ENCODE peak calls at places on chromosomes 1 and 21, in six cellular contexts. Q, H, I, A, C and P are unnamed samples.

GRCh38 chr1:197782719-197783328 is 7.5 kb upstream of the DENND1B start:
- DNase-seq in I (no peak), Q (no peak), C (no peak), A (no peak), H (no peak), P (no peak)

GRCh38 chr1:1617516-1617915 is 2.2 kb downstream of the MIB2 start:
- DNase-seq in Q (no peak), I (no peak), H (no peak), A (no peak), C (no peak), P (no peak)

GRCh38 chr1:95069711-95070093 is 3.0 kb downstream of the ALG14 start:
- DNase-seq in Q (no peak), C (no peak), I (no peak), A (no peak), H (no peak), P (no peak)

GRCh38 chr1:6385673-6386191 is 7.8 kb downstream of the ACOT7 start:
- DNase-seq in A (no peak), C (peak; percentile 55), Q (peak; percentile 92), H (peak; percentile 72), I (peak; percentile 83), P (peak; percentile 75)

GRCh38 chr1:178126790-178127189 is 32.9 kb downstream of the RASAL2 start:
- DNase-seq in Q (no peak), I (no peak), H (peak; percentile 88), A (no peak), C (peak; percentile 51), P (no peak)

GRCh38 chr1:234613128-234613875 is 3.3 kb upstream of the IRF2BP2 start:
- DNase-seq in I (no peak), C (no peak), A (no peak), H (peak; percentile 96), Q (no peak), P (no peak)

GRCh38 chr1:93876284-93876683 is 2.7 kb downstream of the DNTTIP2 start:
- DNase-seq in C (no peak), I (no peak), A (no peak), Q (no peak), H (no peak), P (no peak)

GRCh38 chr21:41251961-41252642 is 64.5 kb upstream of the FAM3B start:
- DNase-seq in C (no peak), Q (no peak), I (no peak), A (no peak), H (peak; percentile 85), P (no peak)

GRCh38 chr1:203462878-203463277 is 12.7 kb upstream of the PRELP start:
- DNase-seq in I (no peak), A (no peak), H (peak; percentile 80), C (no peak), Q (peak; percentile 84), P (no peak)

GRCh38 chr1:21024918-21025317 is 151.8 kb downstream of the EIF4G3 start:
- DNase-seq in A (no peak), C (no peak), I (no peak), Q (no peak), H (no peak), P (no peak)

GRCh38 chr1:28144203-28145135 is 32.0 kb downstream of the PTAFR start:
- DNase-seq in H (peak; percentile 56), C (no peak), I (no peak), Q (no peak), A (peak; percentile 94), P (no peak)

GRCh38 chr1:17016317-17016661 is 4.6 kb upstream of the ATP13A2 start:
- DNase-seq in H (peak; percentile 41), C (no peak), A (no peak), Q (no peak), I (no peak), P (no peak)

GRCh38 chr21:42113926-42114409 is 42.9 kb downstream of the UMODL1 start:
- DNase-seq in Q (no peak), A (no peak), H (no peak), I (no peak), C (no peak), P (no peak)

GRCh38 chr1:66140072-66140471 is 347.4 kb downstream of the PDE4B start:
- DNase-seq in C (peak; percentile 51), A (no peak), Q (no peak), H (no peak), I (no peak), P (no peak)

GRCh38 chr1:241610056-241610815 is 29.9 kb downstream of the CHML start:
- DNase-seq in I (peak; percentile 22), H (peak; percentile 35), A (no peak), C (no peak), Q (no peak), P (no peak)

GRCh38 chr1:6143392-6143791 is 36.7 kb downstream of the CHD5 start:
- DNase-seq in H (no peak), A (no peak), Q (no peak), I (no peak), C (no peak), P (no peak)

GRCh38 chr1:244048566-244049141 is 2.4 kb upstream of the ZBTB18 start:
- DNase-seq in A (no peak), H (no peak), Q (no peak), I (peak; percentile 56), C (no peak), P (peak; percentile 70)

GRCh38 chr21:42156690-42157605 is 62.0 kb upstream of the ABCG1 start:
- DNase-seq in A (no peak), C (no peak), H (no peak), I (no peak), Q (no peak), P (no peak)

GRCh38 chr1:230868736-230869385 is 540 bp upstream of the C1orf198 start:
- DNase-seq in Q (no peak), H (peak; percentile 46), I (no peak), C (peak; percentile 78), A (peak; percentile 31), P (peak; percentile 71)

GRCh38 chr1:112544011-112544688 is 35.4 kb downstream of the WNT2B start:
- DNase-seq in I (no peak), H (peak; percentile 95), Q (no peak), C (peak; percentile 19), A (no peak), P (no peak)

GRCh38 chr1:228793032-228793431 is 57.8 kb downstream of the RHOU start:
- DNase-seq in H (no peak), Q (no peak), I (no peak), C (no peak), A (no peak), P (no peak)

GRCh38 chr1:60281360-60281932 is 207.9 kb upstream of the C1orf87 start:
- DNase-seq in A (peak; percentile 48), Q (peak; percentile 69), H (peak; percentile 81), I (peak; percentile 73), C (peak; percentile 66), P (peak; percentile 59)

GRCh38 chr1:228259951-228260350 is 52.1 kb downstream of the OBSCN start:
- DNase-seq in Q (no peak), C (no peak), A (no peak), I (no peak), H (no peak), P (no peak)

GRCh38 chr1:174556392-174556791 is 108.6 kb downstream of the GPR52 start:
- DNase-seq in C (no peak), A (no peak), H (no peak), Q (no peak), I (no peak), P (no peak)

GRCh38 chr1:245380790-245381535 is 226.2 kb downstream of the KIF26B start:
- DNase-seq in C (no peak), I (no peak), A (no peak), Q (no peak), H (peak; percentile 38), P (no peak)

GRCh38 chr1:182229451-182229850 is 162.1 kb downstream of the GLUL start:
- DNase-seq in A (no peak), I (no peak), H (no peak), C (no peak), Q (no peak), P (no peak)

GRCh38 chr1:11998636-11999035 is 18.4 kb downstream of the MFN2 start:
- DNase-seq in Q (no peak), A (no peak), H (no peak), C (no peak), I (no peak), P (no peak)

GRCh38 chr1:12001996-12002493 is 17.3 kb upstream of the MIIP start:
- DNase-seq in Q (no peak), C (no peak), H (peak; percentile 19), I (no peak), A (no peak), P (no peak)

GRCh38 chr1:11997081-11997851 is 17.0 kb downstream of the MFN2 start:
- DNase-seq in A (no peak), C (no peak), I (no peak), H (no peak), Q (no peak), P (no peak)

GRCh38 chr1:12001249-12001917 is 17.9 kb upstream of the MIIP start:
- DNase-seq in Q (no peak), A (peak; percentile 74), H (peak; percentile 81), C (no peak), I (peak; percentile 57), P (peak; percentile 57)

GRCh38 chr1:11999236-11999635 is 19.0 kb downstream of the MFN2 start:
- DNase-seq in C (no peak), Q (no peak), A (no peak), I (no peak), H (no peak), P (no peak)
- TF ChIP-seq CTCF in C (no peak), Q (no peak), A (no peak), I (no peak), H (no peak), P (no peak)

DNA sequence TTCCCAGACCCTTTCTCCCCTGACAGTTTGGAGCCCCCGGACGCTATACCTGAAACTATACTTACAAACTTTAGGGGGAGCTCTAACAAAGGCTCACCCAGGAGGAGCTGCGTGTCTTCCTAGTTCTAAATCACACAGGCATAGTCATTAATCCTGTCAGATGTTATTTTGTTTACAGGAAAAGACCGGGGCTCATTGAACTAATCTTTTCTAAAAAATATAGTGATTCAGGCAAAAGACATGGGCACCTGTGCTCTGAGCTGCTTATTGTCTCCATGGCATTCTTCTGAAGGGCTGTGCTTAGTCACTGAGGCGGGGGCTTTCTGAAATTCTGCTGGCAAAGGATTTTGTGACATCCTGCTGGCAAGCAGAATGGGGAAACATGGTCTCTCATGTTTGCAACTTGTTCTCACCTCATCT is 1577.0 kb downstream of the NCAM2 start:
- DNase-seq in A (no peak), H (no peak), I (peak; percentile 28), C (no peak), Q (no peak), P (peak; percentile 25)
- TF ChIP-seq CTCF in A (no peak), H (no peak), I (peak; percentile 52), C (no peak), Q (no peak), P (peak; percentile 61)

GRCh38 chr1:236543065-236543669 is 19.4 kb downstream of the LGALS8 start:
- DNase-seq in C (no peak), H (no peak), A (no peak), Q (no peak), I (peak; percentile 20), P (peak; percentile 21)
- TF ChIP-seq CTCF in C (no peak), H (peak; percentile 11), A (no peak), Q (no peak), I (peak; percentile 43), P (peak; percentile 32)

DNA sequence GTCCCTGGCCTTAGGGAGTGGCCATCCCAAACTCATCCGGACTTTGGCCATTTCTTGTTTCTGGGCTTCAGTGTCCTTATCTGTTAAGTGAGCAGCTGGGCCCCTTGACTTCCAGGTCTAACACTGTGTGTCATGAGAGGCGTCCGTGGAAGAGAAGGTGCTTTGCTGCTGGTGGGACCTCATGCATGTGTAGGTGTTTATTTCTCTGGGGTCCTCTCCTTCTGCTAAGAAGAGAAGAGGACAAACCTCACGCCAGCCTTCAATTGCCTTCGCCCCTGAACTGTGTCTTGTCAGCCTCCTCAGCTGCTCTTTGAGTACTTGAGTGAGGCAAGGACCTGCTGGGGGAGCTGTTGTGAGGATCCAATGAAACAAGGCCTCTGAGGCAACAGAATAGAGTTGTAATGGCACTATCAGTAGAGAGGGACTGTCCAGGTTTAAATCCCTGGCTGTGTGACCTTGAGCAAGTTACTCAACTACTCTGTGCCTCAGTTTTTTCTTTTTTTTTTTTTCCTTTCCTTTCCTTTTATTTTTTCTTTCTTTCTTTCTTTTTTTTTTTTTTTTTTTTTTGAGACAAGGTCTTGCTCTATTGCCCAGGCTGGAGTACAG is 72.4 kb downstream of the RUNX3 start:
- DNase-seq in I (no peak), Q (no peak), C (no peak), H (no peak), A (no peak), P (no peak)
- TF ChIP-seq CTCF in I (no peak), Q (no peak), C (no peak), H (no peak), A (no peak), P (no peak)